ENCODE peak calls at places on chromosomes 16 and 17, in nine cellular contexts. One of them, this sample, is unnamed.

GRCh38 chr17:17645961-17646360 is 35.3 kb upstream of the RAI1 start:
- DNase-seq in adrenal gland: no peak
- DNase-seq in fibroblast of the aortic adventitia: peak; percentile 46
- DNase-seq in GM12878: no peak
- DNase-seq in IMR-90: peak; percentile 28
- DNase-seq in GM23338: no peak
- DNase-seq in GM06990: no peak
- DNase-seq in HFFc6: no peak
- DNase-seq in progenitor cell of endocrine pancreas: no peak
- DNase-seq in this sample: no peak

GRCh38 chr17:44350733-44351226 is 5.7 kb downstream of the GRN start:
- DNase-seq in GM12878: peak; percentile 27
- DNase-seq in fibroblast of the aortic adventitia: peak; percentile 51
- DNase-seq in HFFc6: peak; percentile 32
- DNase-seq in progenitor cell of endocrine pancreas: peak; percentile 70
- DNase-seq in adrenal gland: peak; percentile 73
- DNase-seq in IMR-90: peak; percentile 44
- DNase-seq in GM23338: peak; percentile 85
- DNase-seq in GM06990: peak; percentile 64
- DNase-seq in this sample: peak; percentile 87

GRCh38 chr16:23317266-23317661 is 15.2 kb downstream of the SCNN1B start:
- DNase-seq in HFFc6: no peak
- DNase-seq in GM23338: no peak
- DNase-seq in adrenal gland: no peak
- DNase-seq in fibroblast of the aortic adventitia: no peak
- DNase-seq in GM12878: no peak
- DNase-seq in progenitor cell of endocrine pancreas: no peak
- DNase-seq in GM06990: no peak
- DNase-seq in IMR-90: no peak
- DNase-seq in this sample: no peak

GRCh38 chr16:29978564-29979270 is 5.0 kb downstream of the TAOK2 start:
- DNase-seq in IMR-90: no peak
- DNase-seq in GM12878: no peak
- DNase-seq in GM06990: no peak
- DNase-seq in HFFc6: no peak
- DNase-seq in adrenal gland: no peak
- DNase-seq in fibroblast of the aortic adventitia: no peak
- DNase-seq in GM23338: no peak
- DNase-seq in progenitor cell of endocrine pancreas: no peak
- DNase-seq in this sample: no peak

GRCh38 chr16:68823401-68823800 is 19.9 kb upstream of the TANGO6 start:
- DNase-seq in GM12878: no peak
- DNase-seq in HFFc6: peak; percentile 81
- DNase-seq in GM23338: peak; percentile 69
- DNase-seq in IMR-90: peak; percentile 89
- DNase-seq in adrenal gland: no peak
- DNase-seq in fibroblast of the aortic adventitia: peak; percentile 93
- DNase-seq in progenitor cell of endocrine pancreas: no peak
- DNase-seq in GM06990: no peak
- DNase-seq in this sample: no peak

GRCh38 chr16:686459-687260 is 2.5 kb upstream of the JMJD8 start:
- DNase-seq in fibroblast of the aortic adventitia: no peak
- DNase-seq in GM23338: no peak
- DNase-seq in adrenal gland: no peak
- DNase-seq in GM12878: no peak
- DNase-seq in GM06990: no peak
- DNase-seq in IMR-90: no peak
- DNase-seq in progenitor cell of endocrine pancreas: no peak
- DNase-seq in HFFc6: no peak
- DNase-seq in this sample: no peak

GRCh38 chr16:1884155-1884760 is 12.3 kb upstream of the MEIOB start:
- DNase-seq in GM12878: no peak
- DNase-seq in IMR-90: no peak
- DNase-seq in fibroblast of the aortic adventitia: no peak
- DNase-seq in GM23338: peak; percentile 54
- DNase-seq in progenitor cell of endocrine pancreas: no peak
- DNase-seq in GM06990: no peak
- DNase-seq in adrenal gland: no peak
- DNase-seq in HFFc6: no peak
- DNase-seq in this sample: no peak

GRCh38 chr17:28950017-28950751 is 1.1 kb downstream of the PHF12 start:
- DNase-seq in progenitor cell of endocrine pancreas: no peak
- DNase-seq in HFFc6: peak; percentile 31
- DNase-seq in adrenal gland: peak; percentile 70
- DNase-seq in IMR-90: peak; percentile 39
- DNase-seq in GM06990: peak; percentile 67
- DNase-seq in GM23338: peak; percentile 83
- DNase-seq in GM12878: no peak
- DNase-seq in fibroblast of the aortic adventitia: peak; percentile 43
- DNase-seq in this sample: peak; percentile 49

GRCh38 chr16:86049641-86050040 is 150.7 kb downstream of the IRF8 start:
- DNase-seq in IMR-90: no peak
- DNase-seq in GM23338: no peak
- DNase-seq in HFFc6: no peak
- DNase-seq in GM06990: no peak
- DNase-seq in GM12878: no peak
- DNase-seq in fibroblast of the aortic adventitia: no peak
- DNase-seq in adrenal gland: no peak
- DNase-seq in progenitor cell of endocrine pancreas: no peak
- DNase-seq in this sample: no peak

GRCh38 chr16:1180772-1181714 is 28.1 kb downstream of the CACNA1H start:
- DNase-seq in fibroblast of the aortic adventitia: no peak
- DNase-seq in IMR-90: no peak
- DNase-seq in GM06990: no peak
- DNase-seq in HFFc6: no peak
- DNase-seq in GM12878: no peak
- DNase-seq in adrenal gland: no peak
- DNase-seq in progenitor cell of endocrine pancreas: no peak
- DNase-seq in GM23338: no peak
- DNase-seq in this sample: no peak

GRCh38 chr17:42124256-42124655 is 1.7 kb downstream of the HSPB9 start:
- DNase-seq in GM23338: no peak
- DNase-seq in GM06990: no peak
- DNase-seq in progenitor cell of endocrine pancreas: no peak
- DNase-seq in IMR-90: no peak
- DNase-seq in GM12878: no peak
- DNase-seq in fibroblast of the aortic adventitia: no peak
- DNase-seq in HFFc6: no peak
- DNase-seq in adrenal gland: no peak
- DNase-seq in this sample: no peak
- TF ChIP-seq CTCF in GM23338: peak; percentile 18
- TF ChIP-seq CTCF in GM06990: no peak
- TF ChIP-seq CTCF in progenitor cell of endocrine pancreas: no peak
- TF ChIP-seq CTCF in IMR-90: peak; percentile 5
- TF ChIP-seq CTCF in GM12878: no peak
- TF ChIP-seq CTCF in fibroblast of the aortic adventitia: no peak
- TF ChIP-seq CTCF in HFFc6: no peak
- TF ChIP-seq CTCF in adrenal gland: no peak
- TF ChIP-seq CTCF in this sample: no peak

DNA sequence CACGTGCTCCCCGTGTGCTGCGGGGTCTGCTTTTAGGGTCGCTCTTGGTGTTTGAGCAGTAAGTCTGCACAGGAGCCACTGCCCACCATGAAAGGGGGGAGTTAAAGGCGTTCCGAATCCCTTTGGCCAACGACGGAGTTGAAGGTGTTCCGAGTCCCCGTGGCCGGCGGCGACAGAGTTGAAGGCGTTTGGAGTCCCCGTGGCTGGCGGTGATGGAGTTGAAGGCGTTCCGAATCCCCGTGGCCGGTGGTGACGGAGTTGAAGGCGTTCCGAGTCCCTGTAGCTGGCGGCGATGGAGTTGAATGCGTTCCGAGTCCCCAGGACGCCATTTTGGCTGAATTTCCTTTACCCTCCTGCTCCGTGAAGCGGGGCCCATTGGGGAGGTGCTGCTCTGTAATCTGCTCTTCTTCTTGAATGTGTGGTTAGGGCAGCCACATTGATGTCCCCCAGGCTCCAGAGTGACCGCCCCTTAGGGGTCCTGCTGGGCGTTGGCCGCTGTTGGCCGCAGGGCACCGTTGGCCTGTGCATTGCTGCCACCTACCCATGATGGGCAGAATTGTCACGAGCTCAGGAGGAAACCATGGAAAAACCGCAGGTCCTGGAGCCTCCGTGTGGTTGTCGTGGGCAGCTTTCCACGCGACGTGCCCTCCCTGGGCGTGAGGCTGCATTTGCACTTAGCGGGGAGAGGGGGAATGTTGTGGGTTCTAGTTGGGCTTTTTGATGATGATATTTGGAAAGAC is 73.7 kb upstream of the ZNF750 start:
- DNase-seq in fibroblast of the aortic adventitia: no peak
- DNase-seq in HFFc6: no peak
- DNase-seq in GM06990: no peak
- DNase-seq in GM23338: no peak
- DNase-seq in IMR-90: no peak
- DNase-seq in progenitor cell of endocrine pancreas: no peak
- DNase-seq in GM12878: no peak
- DNase-seq in adrenal gland: no peak
- DNase-seq in this sample: no peak
- TF ChIP-seq CTCF in fibroblast of the aortic adventitia: no peak
- TF ChIP-seq CTCF in HFFc6: no peak
- TF ChIP-seq CTCF in GM06990: no peak
- TF ChIP-seq CTCF in GM23338: peak; percentile 46
- TF ChIP-seq CTCF in IMR-90: peak; percentile 33
- TF ChIP-seq CTCF in progenitor cell of endocrine pancreas: peak; percentile 43
- TF ChIP-seq CTCF in GM12878: no peak
- TF ChIP-seq CTCF in adrenal gland: no peak
- TF ChIP-seq CTCF in this sample: no peak

DNA sequence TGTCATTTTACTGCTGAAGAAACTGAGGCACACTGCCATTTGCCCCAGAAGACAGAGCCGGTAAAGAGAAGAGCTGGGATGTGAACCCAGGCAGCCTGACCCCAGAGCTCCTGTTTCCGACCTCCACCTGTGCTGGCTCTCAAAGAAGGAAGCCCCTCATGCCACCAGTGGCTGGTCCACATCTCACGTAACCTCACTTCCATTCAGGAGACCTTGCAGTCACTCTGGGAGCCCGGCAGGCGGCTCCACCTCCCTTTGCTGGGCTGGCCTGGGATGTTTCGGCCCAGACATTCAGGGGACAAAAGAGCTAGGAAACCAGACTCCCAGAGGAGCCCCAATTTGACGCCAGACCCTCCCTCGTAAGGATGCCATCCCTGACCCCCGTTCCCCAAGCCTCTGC is 2.9 kb downstream of the TAF1C start:
- DNase-seq in progenitor cell of endocrine pancreas: no peak
- DNase-seq in fibroblast of the aortic adventitia: no peak
- DNase-seq in adrenal gland: no peak
- DNase-seq in IMR-90: no peak
- DNase-seq in GM06990: no peak
- DNase-seq in HFFc6: no peak
- DNase-seq in GM23338: no peak
- DNase-seq in GM12878: no peak
- DNase-seq in this sample: no peak
- TF ChIP-seq CTCF in progenitor cell of endocrine pancreas: no peak
- TF ChIP-seq CTCF in fibroblast of the aortic adventitia: peak; percentile 61
- TF ChIP-seq CTCF in adrenal gland: peak; percentile 10
- TF ChIP-seq CTCF in IMR-90: no peak
- TF ChIP-seq CTCF in GM06990: no peak
- TF ChIP-seq CTCF in HFFc6: no peak
- TF ChIP-seq CTCF in GM23338: peak; percentile 28
- TF ChIP-seq CTCF in GM12878: no peak
- TF ChIP-seq CTCF in this sample: no peak

GRCh38 chr17:80860101-80860671 is 131.5 kb upstream of the CHMP6 start:
- DNase-seq in GM23338: no peak
- DNase-seq in adrenal gland: no peak
- DNase-seq in IMR-90: no peak
- DNase-seq in HFFc6: no peak
- DNase-seq in progenitor cell of endocrine pancreas: no peak
- DNase-seq in GM12878: no peak
- DNase-seq in fibroblast of the aortic adventitia: no peak
- DNase-seq in GM06990: no peak
- DNase-seq in this sample: no peak

GRCh38 chr17:80860703-80861359 is 130.8 kb upstream of the CHMP6 start:
- DNase-seq in IMR-90: no peak
- DNase-seq in fibroblast of the aortic adventitia: no peak
- DNase-seq in GM12878: no peak
- DNase-seq in HFFc6: no peak
- DNase-seq in GM23338: no peak
- DNase-seq in adrenal gland: no peak
- DNase-seq in progenitor cell of endocrine pancreas: no peak
- DNase-seq in GM06990: no peak
- DNase-seq in this sample: no peak

GRCh38 chr17:80858301-80859003 is 133.2 kb upstream of the CHMP6 start:
- DNase-seq in GM06990: no peak
- DNase-seq in HFFc6: no peak
- DNase-seq in fibroblast of the aortic adventitia: peak; percentile 19
- DNase-seq in IMR-90: peak; percentile 8
- DNase-seq in progenitor cell of endocrine pancreas: no peak
- DNase-seq in adrenal gland: no peak
- DNase-seq in GM23338: no peak
- DNase-seq in GM12878: no peak
- DNase-seq in this sample: no peak

GRCh38 chr17:80857721-80858171 is 133.9 kb upstream of the CHMP6 start:
- DNase-seq in GM23338: no peak
- DNase-seq in fibroblast of the aortic adventitia: no peak
- DNase-seq in HFFc6: no peak
- DNase-seq in adrenal gland: no peak
- DNase-seq in GM06990: no peak
- DNase-seq in GM12878: no peak
- DNase-seq in progenitor cell of endocrine pancreas: no peak
- DNase-seq in IMR-90: no peak
- DNase-seq in this sample: no peak

DNA sequence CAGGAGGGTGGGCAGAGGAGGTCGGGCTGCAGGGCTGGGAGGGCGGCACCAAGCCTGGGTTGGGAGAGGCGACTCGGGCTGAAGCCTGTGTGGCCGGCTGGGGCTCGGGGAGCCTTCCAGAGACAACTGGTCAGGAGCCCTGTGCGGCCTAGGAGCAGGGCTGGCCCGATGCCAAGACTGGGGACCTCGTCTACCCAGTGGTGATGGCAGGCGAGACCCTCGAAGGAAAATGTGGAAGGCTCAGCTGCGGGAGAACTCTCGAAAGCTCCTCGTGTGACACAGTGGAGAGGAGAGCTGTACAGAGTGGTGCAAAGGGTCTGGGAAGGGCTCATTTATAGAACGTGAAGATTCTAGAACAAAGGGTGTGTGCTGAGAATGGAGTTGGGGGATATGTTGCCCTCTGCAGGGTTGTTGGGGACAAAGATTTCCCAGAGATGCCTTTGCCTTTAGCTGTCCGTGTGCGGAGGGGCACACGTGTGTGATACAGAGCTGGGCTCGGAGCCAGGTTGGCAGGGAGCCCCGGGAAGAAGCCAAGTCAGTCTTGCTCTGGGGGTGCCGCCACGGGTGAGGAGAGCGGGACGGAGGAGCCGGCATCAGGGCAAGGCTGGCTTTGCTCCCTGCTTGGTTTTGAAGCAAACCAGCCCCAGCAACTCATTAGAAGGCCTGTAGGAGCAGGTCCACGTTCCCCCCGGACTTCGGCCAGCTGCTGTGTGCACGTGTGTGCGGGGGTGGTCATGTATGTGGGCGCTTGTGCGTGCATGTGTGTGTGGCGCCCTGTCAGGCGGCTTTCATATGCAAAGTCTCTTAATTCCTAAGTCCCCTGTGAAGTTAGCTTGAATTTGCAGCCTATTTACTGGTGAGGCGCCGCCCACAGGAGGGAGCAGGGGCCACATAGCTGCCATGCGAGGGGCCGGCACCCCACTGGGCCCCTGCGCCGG is 132.4 kb upstream of the CHMP6 start:
- DNase-seq in progenitor cell of endocrine pancreas: no peak
- DNase-seq in fibroblast of the aortic adventitia: peak; percentile 94
- DNase-seq in GM06990: no peak
- DNase-seq in IMR-90: peak; percentile 97
- DNase-seq in GM23338: peak; percentile 44
- DNase-seq in HFFc6: peak; percentile 94
- DNase-seq in adrenal gland: peak; percentile 87
- DNase-seq in GM12878: no peak
- DNase-seq in this sample: no peak
- TF ChIP-seq CTCF in progenitor cell of endocrine pancreas: no peak
- TF ChIP-seq CTCF in fibroblast of the aortic adventitia: peak; percentile 44
- TF ChIP-seq CTCF in GM06990: no peak
- TF ChIP-seq CTCF in IMR-90: peak; percentile 46
- TF ChIP-seq CTCF in GM23338: peak; percentile 31
- TF ChIP-seq CTCF in HFFc6: peak; percentile 70
- TF ChIP-seq CTCF in adrenal gland: no peak
- TF ChIP-seq CTCF in GM12878: no peak
- TF ChIP-seq CTCF in this sample: peak; percentile 3